ENCODE peak calls at places on chromosomes 2 and 18, in six cellular contexts. One of them, this sample, is unnamed. For H3K4me1 and H3K36me3, the result is how much of the 10 kb centered on the place peaks cover.

GRCh38 chr2:191740016-191740419 is 62.1 kb downstream of the NABP1 start:
- DNase-seq in sigmoid colon: no peak
- DNase-seq in Peyer's patch: no peak
- DNase-seq in uterus: no peak
- DNase-seq in stomach: no peak
- DNase-seq in GM12878: peak
- DNase-seq in this sample: no peak

GRCh38 chr2:10833021-10833420 is 20.4 kb upstream of the PDIA6 start:
- DNase-seq in Peyer's patch: no peak
- DNase-seq in stomach: no peak
- DNase-seq in sigmoid colon: no peak
- DNase-seq in GM12878: no peak
- DNase-seq in uterus: no peak
- DNase-seq in this sample: no peak

GRCh38 chr2:25243995-25244394 is 75.6 kb upstream of the POMC start:
- DNase-seq in Peyer's patch: no peak
- DNase-seq in uterus: no peak
- DNase-seq in stomach: no peak
- DNase-seq in GM12878: no peak
- DNase-seq in sigmoid colon: no peak
- DNase-seq in this sample: no peak

GRCh38 chr2:65022189-65022588 is 33.0 kb downstream of the SLC1A4 start:
- DNase-seq in stomach: no peak
- DNase-seq in uterus: no peak
- DNase-seq in GM12878: no peak
- DNase-seq in Peyer's patch: no peak
- DNase-seq in sigmoid colon: no peak
- DNase-seq in this sample: no peak

GRCh38 chr2:134420256-134420655 is 166.4 kb downstream of the MGAT5 start:
- DNase-seq in Peyer's patch: no peak
- DNase-seq in sigmoid colon: no peak
- DNase-seq in GM12878: no peak
- DNase-seq in stomach: no peak
- DNase-seq in uterus: no peak
- DNase-seq in this sample: no peak

GRCh38 chr2:43218550-43219382 is 7.6 kb downstream of the ZFP36L2 start:
- DNase-seq in uterus: no peak
- DNase-seq in GM12878: no peak
- DNase-seq in stomach: peak
- DNase-seq in Peyer's patch: peak
- DNase-seq in sigmoid colon: peak
- DNase-seq in this sample: peak

GRCh38 chr2:71923143-71923525 is 224.5 kb downstream of the CYP26B1 start:
- DNase-seq in Peyer's patch: no peak
- DNase-seq in sigmoid colon: no peak
- DNase-seq in GM12878: no peak
- DNase-seq in uterus: no peak
- DNase-seq in stomach: no peak
- DNase-seq in this sample: no peak

GRCh38 chr2:234679766-234680687 is 183.1 kb upstream of the ARL4C start:
- DNase-seq in sigmoid colon: peak
- DNase-seq in stomach: peak
- DNase-seq in GM12878: no peak
- DNase-seq in Peyer's patch: no peak
- DNase-seq in uterus: peak
- DNase-seq in this sample: peak

GRCh38 chr18:36532394-36532793 is 234.9 kb downstream of the FHOD3 start:
- DNase-seq in Peyer's patch: no peak
- DNase-seq in stomach: no peak
- DNase-seq in sigmoid colon: no peak
- DNase-seq in uterus: no peak
- DNase-seq in GM12878: no peak
- DNase-seq in this sample: no peak

GRCh38 chr2:73987109-73987947 is 2.6 kb downstream of the TET3 start:
- DNase-seq in sigmoid colon: no peak
- DNase-seq in uterus: no peak
- DNase-seq in GM12878: no peak
- DNase-seq in stomach: peak
- DNase-seq in Peyer's patch: peak
- DNase-seq in this sample: no peak

GRCh38 chr2:171248205-171248662 is 87.5 kb upstream of the TLK1 start:
- DNase-seq in uterus: no peak
- DNase-seq in stomach: no peak
- DNase-seq in Peyer's patch: no peak
- DNase-seq in GM12878: peak
- DNase-seq in sigmoid colon: no peak
- DNase-seq in this sample: no peak

GRCh38 chr2:3073721-3074120 is 303.9 kb downstream of the EIPR1 start:
- DNase-seq in Peyer's patch: no peak
- DNase-seq in sigmoid colon: no peak
- DNase-seq in GM12878: no peak
- DNase-seq in uterus: no peak
- DNase-seq in stomach: no peak
- DNase-seq in this sample: no peak

GRCh38 chr18:58847383-58848071 is 17.1 kb upstream of the ZNF532 start:
- DNase-seq in uterus: no peak
- DNase-seq in sigmoid colon: no peak
- DNase-seq in stomach: no peak
- DNase-seq in Peyer's patch: no peak
- DNase-seq in GM12878: no peak
- DNase-seq in this sample: no peak

GRCh38 chr2:219469186-219469724 is 29.4 kb upstream of the GMPPA start:
- DNase-seq in Peyer's patch: no peak
- DNase-seq in stomach: no peak
- DNase-seq in uterus: no peak
- DNase-seq in sigmoid colon: no peak
- DNase-seq in GM12878: no peak
- DNase-seq in this sample: no peak

GRCh38 chr2:232672581-232672980 is 24.6 kb upstream of the GIGYF2 start:
- DNase-seq in sigmoid colon: no peak
- DNase-seq in GM12878: no peak
- DNase-seq in uterus: no peak
- DNase-seq in Peyer's patch: no peak
- DNase-seq in stomach: no peak
- DNase-seq in this sample: no peak

GRCh38 chr2:152134488-152135280 is 35.8 kb upstream of the CACNB4 start:
- DNase-seq in stomach: no peak
- DNase-seq in GM12878: peak
- DNase-seq in sigmoid colon: no peak
- DNase-seq in Peyer's patch: no peak
- DNase-seq in uterus: no peak
- DNase-seq in this sample: no peak

GRCh38 chr2:109185338-109185737 is 56.3 kb downstream of the SH3RF3 start:
- DNase-seq in uterus: no peak
- DNase-seq in stomach: no peak
- DNase-seq in Peyer's patch: no peak
- DNase-seq in GM12878: no peak
- DNase-seq in sigmoid colon: peak
- DNase-seq in this sample: no peak

GRCh38 chr2:176986579-176986978 is 226.0 kb upstream of the HNRNPA3 start:
- DNase-seq in uterus: no peak
- DNase-seq in sigmoid colon: no peak
- DNase-seq in stomach: no peak
- DNase-seq in Peyer's patch: no peak
- DNase-seq in GM12878: no peak
- DNase-seq in this sample: no peak

GRCh38 chr2:221075203-221075602 is 496.9 kb downstream of the EPHA4 start:
- DNase-seq in sigmoid colon: no peak
- DNase-seq in Peyer's patch: no peak
- DNase-seq in GM12878: no peak
- DNase-seq in stomach: no peak
- DNase-seq in uterus: no peak
- DNase-seq in this sample: no peak

GRCh38 chr18:13266208-13267100 is 47.9 kb downstream of the LDLRAD4 start:
- DNase-seq in GM12878: no peak
- DNase-seq in uterus: peak
- DNase-seq in stomach: no peak
- DNase-seq in sigmoid colon: no peak
- DNase-seq in Peyer's patch: no peak
- DNase-seq in this sample: no peak

GRCh38 chr18:5410582-5410981 is 115.1 kb upstream of the ZBTB14 start:
- DNase-seq in uterus: no peak
- DNase-seq in Peyer's patch: no peak
- DNase-seq in sigmoid colon: no peak
- DNase-seq in GM12878: no peak
- DNase-seq in stomach: no peak
- DNase-seq in this sample: no peak

GRCh38 chr2:176555781-176556180 is 286.5 kb downstream of the MTX2 start:
- DNase-seq in GM12878: no peak
- DNase-seq in Peyer's patch: no peak
- DNase-seq in uterus: no peak
- DNase-seq in stomach: no peak
- DNase-seq in sigmoid colon: no peak
- DNase-seq in this sample: no peak

GRCh38 chr2:138730497-138731030 is 49.6 kb downstream of the NXPH2 start:
- DNase-seq in uterus: no peak
- DNase-seq in stomach: no peak
- DNase-seq in sigmoid colon: no peak
- DNase-seq in GM12878: no peak
- DNase-seq in Peyer's patch: no peak
- DNase-seq in this sample: no peak

GRCh38 chr2:26072925-26073768 is 39.3 kb downstream of the RAB10 start:
- DNase-seq in sigmoid colon: no peak
- DNase-seq in Peyer's patch: no peak
- DNase-seq in GM12878: no peak
- DNase-seq in uterus: no peak
- DNase-seq in stomach: no peak
- DNase-seq in this sample: no peak

GRCh38 chr2:141554810-141555209 is 576.0 kb downstream of the LRP1B start:
- DNase-seq in uterus: no peak
- DNase-seq in GM12878: no peak
- DNase-seq in sigmoid colon: no peak
- DNase-seq in stomach: no peak
- DNase-seq in Peyer's patch: no peak
- DNase-seq in this sample: no peak

GRCh38 chr18:70390366-70391090 is 101.7 kb downstream of the SOCS6 start:
- DNase-seq in stomach: no peak
- DNase-seq in GM12878: no peak
- DNase-seq in sigmoid colon: no peak
- DNase-seq in uterus: no peak
- DNase-seq in Peyer's patch: no peak
- DNase-seq in this sample: no peak

GRCh38 chr18:25310045-25310444 is 41.9 kb downstream of the ZNF521 start:
- DNase-seq in sigmoid colon: no peak
- DNase-seq in GM12878: no peak
- DNase-seq in stomach: no peak
- DNase-seq in uterus: no peak
- DNase-seq in Peyer's patch: no peak
- DNase-seq in this sample: no peak

GRCh38 chr2:102620367-102620766 is 1.0 kb downstream of the SLC9A2 start:
- DNase-seq in GM12878: no peak
- DNase-seq in uterus: no peak
- DNase-seq in Peyer's patch: peak
- DNase-seq in stomach: peak
- DNase-seq in sigmoid colon: no peak
- DNase-seq in this sample: no peak
- H3K4me1 ChIP-seq in GM12878: under half
- H3K4me1 ChIP-seq in uterus: under half
- H3K4me1 ChIP-seq in Peyer's patch: under half
- H3K4me1 ChIP-seq in stomach: under half
- H3K4me1 ChIP-seq in sigmoid colon: under half
- H3K4me1 ChIP-seq in this sample: under half

GRCh38 chr2:102141915-102142828 is at the start of gene IL1R1:
- DNase-seq in sigmoid colon: peak
- DNase-seq in Peyer's patch: peak
- DNase-seq in stomach: peak
- DNase-seq in GM12878: no peak
- DNase-seq in uterus: peak
- DNase-seq in this sample: peak
- TF ChIP-seq POLR2A in sigmoid colon: peak
- TF ChIP-seq POLR2A in Peyer's patch: no peak
- TF ChIP-seq POLR2A in stomach: no peak
- TF ChIP-seq POLR2A in GM12878: no peak
- TF ChIP-seq POLR2A in uterus: peak
- TF ChIP-seq POLR2A in this sample: peak

GRCh38 chr2:135755573-135755972 is 13.9 kb downstream of the UBXN4 start:
- DNase-seq in GM12878: no peak
- DNase-seq in stomach: no peak
- DNase-seq in uterus: no peak
- DNase-seq in Peyer's patch: no peak
- DNase-seq in sigmoid colon: no peak
- DNase-seq in this sample: no peak
- H3K36me3 ChIP-seq in GM12878: under half
- H3K36me3 ChIP-seq in stomach: half or more
- H3K36me3 ChIP-seq in uterus: under half
- H3K36me3 ChIP-seq in Peyer's patch: under half
- H3K36me3 ChIP-seq in sigmoid colon: under half
- H3K36me3 ChIP-seq in this sample: under half

DNA sequence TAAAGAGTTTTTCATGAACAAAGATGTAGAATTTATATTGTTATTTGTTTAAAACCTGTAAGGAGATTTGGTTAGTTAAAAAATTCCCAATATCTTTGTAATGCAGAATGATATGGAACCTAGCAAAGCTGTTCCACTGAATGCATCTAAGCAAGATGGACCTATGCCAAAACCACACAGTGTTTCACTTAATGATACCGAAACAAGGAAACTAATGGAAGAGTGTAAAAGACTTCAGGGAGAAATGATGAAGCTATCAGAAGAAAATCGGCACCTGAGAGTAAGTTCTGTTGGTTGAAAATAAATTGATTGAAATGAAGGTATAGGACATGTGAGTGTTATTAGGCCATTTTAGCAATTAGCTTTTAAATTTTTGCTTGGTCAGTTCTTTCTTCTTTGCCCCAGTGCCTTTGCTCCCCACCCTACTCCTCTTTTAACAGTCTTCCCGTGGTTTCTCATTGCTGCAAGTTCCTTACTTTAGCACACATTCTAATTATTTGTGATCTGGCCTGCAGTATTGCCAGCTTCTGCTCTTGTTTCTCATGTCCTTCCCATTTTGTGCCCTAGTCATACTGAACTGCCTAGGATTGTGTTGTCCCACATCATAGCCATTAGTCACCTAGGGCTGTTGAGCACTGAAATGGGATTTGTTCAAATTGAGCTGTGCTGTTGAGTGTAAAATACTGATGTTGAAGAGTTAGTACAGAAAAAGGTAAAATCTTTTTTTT is 36.6 kb downstream of the VAPA start:
- DNase-seq in uterus: no peak
- DNase-seq in stomach: no peak
- DNase-seq in Peyer's patch: no peak
- DNase-seq in sigmoid colon: no peak
- DNase-seq in GM12878: no peak
- DNase-seq in this sample: no peak
- H3K4me1 ChIP-seq in uterus: under half
- H3K4me1 ChIP-seq in stomach: under half
- H3K4me1 ChIP-seq in Peyer's patch: under half
- H3K4me1 ChIP-seq in sigmoid colon: under half
- H3K4me1 ChIP-seq in GM12878: under half
- H3K4me1 ChIP-seq in this sample: under half